ENCODE peak calls at places on chromosome 7, in five cellular contexts. U is mucosa of descending colon, R is osteoblast, V is neural progenitor cell, D is epithelial cell of esophagus. X is an unnamed sample.

GRCh38 chr7:123011766-123012369 is 16.4 kb upstream of the TAS2R16 start:
- DNase-seq in U (no peak), R (no peak), V (no peak), D (no peak), X (no peak)

GRCh38 chr7:18165176-18165575 is 137.5 kb upstream of the PRPS1L1 start:
- DNase-seq in U (no peak), R (peak), V (no peak), D (no peak), X (no peak)

GRCh38 chr7:96959135-96959534 is 46.2 kb upstream of the DLX6 start:
- DNase-seq in U (no peak), R (no peak), V (no peak), D (no peak), X (no peak)

GRCh38 chr7:2116086-2116810 is 116.5 kb downstream of the MAD1L1 start:
- DNase-seq in U (no peak), R (peak), V (no peak), D (peak), X (no peak)

GRCh38 chr7:64541438-64542359 is 21.2 kb downstream of the ZNF680 start:
- DNase-seq in U (no peak), R (no peak), V (no peak), D (peak), X (no peak)

GRCh38 chr7:138738114-138738513 is 37.0 kb upstream of the SVOPL start:
- DNase-seq in U (no peak), R (no peak), V (no peak), D (no peak), X (no peak)

GRCh38 chr7:69256634-69257081 is 341.6 kb upstream of the AUTS2 start:
- DNase-seq in U (peak), R (no peak), V (no peak), D (no peak), X (no peak)

GRCh38 chr7:31633894-31634494 is 53.0 kb upstream of the PPP1R17 start:
- DNase-seq in U (peak), R (no peak), V (peak), D (peak), X (peak)

GRCh38 chr7:129649128-129649690 is 37.7 kb downstream of the NRF1 start:
- DNase-seq in U (no peak), R (no peak), V (peak), D (no peak), X (no peak)

GRCh38 chr7:91407942-91408341 is 143.7 kb downstream of the FZD1 start:
- DNase-seq in U (no peak), R (no peak), V (no peak), D (no peak), X (no peak)

GRCh38 chr7:158423190-158423555 is 164.4 kb downstream of the PTPRN2 start:
- DNase-seq in U (no peak), R (no peak), V (no peak), D (no peak), X (no peak)

GRCh38 chr7:144908324-144908723 is 72.5 kb upstream of the TPK1 start:
- DNase-seq in U (no peak), R (no peak), V (no peak), D (no peak), X (no peak)

GRCh38 chr7:87187120-87187519 is 32.4 kb downstream of the TMEM243 start:
- DNase-seq in U (no peak), R (no peak), V (no peak), D (no peak), X (no peak)

GRCh38 chr7:105198223-105198622 is 184.2 kb downstream of the KMT2E start:
- DNase-seq in U (no peak), R (peak), V (peak), D (peak), X (peak)

GRCh38 chr7:2474813-2475677 is 1.2 kb downstream of the GRIFIN start:
- DNase-seq in U (no peak), R (peak), V (no peak), D (no peak), X (no peak)

GRCh38 chr7:73988197-73988596 is 39.8 kb upstream of the ELN start:
- DNase-seq in U (no peak), R (no peak), V (no peak), D (no peak), X (no peak)

GRCh38 chr7:26688936-26689506 is 175.4 kb downstream of the SKAP2 start:
- DNase-seq in U (no peak), R (no peak), V (no peak), D (no peak), X (no peak)

GRCh38 chr7:26627221-26627620 is 237.2 kb downstream of the SKAP2 start:
- DNase-seq in U (no peak), R (no peak), V (no peak), D (no peak), X (no peak)

GRCh38 chr7:157757211-157757610 is 420.4 kb downstream of the DNAJB6 start:
- DNase-seq in U (no peak), R (peak), V (no peak), D (no peak), X (no peak)

GRCh38 chr7:1781369-1781768 is 111.3 kb downstream of the ELFN1 start:
- DNase-seq in U (no peak), R (peak), V (no peak), D (no peak), X (no peak)

GRCh38 chr7:71465741-71466189 is 333.8 kb downstream of the GALNT17 start:
- DNase-seq in U (no peak), R (no peak), V (no peak), D (no peak), X (no peak)

GRCh38 chr7:70704921-70705346 is 427.0 kb upstream of the GALNT17 start:
- DNase-seq in U (no peak), R (no peak), V (no peak), D (no peak), X (no peak)

GRCh38 chr7:24052572-24053223 is 231.3 kb upstream of the NPY start:
- DNase-seq in U (no peak), R (no peak), V (no peak), D (peak), X (no peak)

GRCh38 chr7:27104244-27105149 is 2.0 kb upstream of the HOXA2 start:
- DNase-seq in U (no peak), R (peak), V (no peak), D (no peak), X (no peak)

GRCh38 chr7:45088146-45088701 is 545 bp downstream of the NACAD start:
- DNase-seq in U (no peak), R (peak), V (peak), D (no peak), X (no peak)
- H3K4me3 ChIP-seq in U (no peak), R (no peak), V (peak), D (no peak), X (peak)

DNA sequence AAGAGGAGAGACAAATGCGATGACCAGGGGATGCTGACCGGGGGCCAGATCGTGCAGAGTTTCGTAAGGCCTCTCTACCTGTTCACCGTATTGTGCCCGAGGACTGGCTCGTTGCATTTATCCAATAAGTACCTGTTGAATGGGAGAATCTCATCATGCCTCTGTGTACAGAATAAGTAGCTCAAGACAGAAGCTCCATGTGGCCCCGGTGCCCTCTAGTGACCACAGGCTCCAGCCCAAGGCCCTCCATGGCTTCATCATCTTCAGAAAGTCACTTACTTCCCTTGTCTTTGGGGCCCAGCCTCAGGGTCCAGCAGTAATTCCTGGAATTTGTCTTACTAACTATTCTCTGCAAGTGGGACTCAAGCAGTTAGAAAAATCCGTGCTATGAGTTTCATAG is 151.0 kb downstream of the CHN2 start:
- DNase-seq in U (peak), R (no peak), V (peak), D (peak), X (no peak)
- TF ChIP-seq CTCF in U (peak), R (peak), V (peak), D (peak), X (peak)

DNA sequence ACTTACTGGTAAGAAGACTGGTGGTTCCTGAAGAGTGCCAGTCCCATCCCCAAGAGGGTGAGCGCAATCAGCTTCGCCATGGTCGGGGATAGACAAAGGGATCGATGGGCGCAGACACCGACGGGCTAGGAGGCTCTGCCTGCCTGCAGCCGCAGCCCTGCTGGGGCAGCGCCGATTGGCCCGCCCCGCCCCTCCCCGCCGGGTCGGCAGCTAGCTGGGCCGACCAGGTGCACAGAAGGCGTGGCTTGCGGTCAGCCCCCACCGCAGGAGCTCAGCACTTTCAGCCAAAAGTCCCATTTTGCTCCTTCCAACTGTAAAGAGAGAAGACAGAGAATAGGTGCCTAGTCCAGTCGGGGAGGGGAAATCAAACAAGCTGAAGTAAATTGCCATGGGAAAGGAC is at the start of gene PON1:
- DNase-seq in U (peak), R (no peak), V (peak), D (no peak), X (no peak)
- H3K4me3 ChIP-seq in U (no peak), R (no peak), V (peak), D (no peak), X (no peak)

GRCh38 chr7:124251616-124252015 is 218.7 kb upstream of the TMEM229A start:
- DNase-seq in U (no peak), R (no peak), V (no peak), D (no peak), X (no peak)
- TF ChIP-seq CTCF in U (no peak), R (no peak), V (no peak), D (no peak), X (no peak)

DNA sequence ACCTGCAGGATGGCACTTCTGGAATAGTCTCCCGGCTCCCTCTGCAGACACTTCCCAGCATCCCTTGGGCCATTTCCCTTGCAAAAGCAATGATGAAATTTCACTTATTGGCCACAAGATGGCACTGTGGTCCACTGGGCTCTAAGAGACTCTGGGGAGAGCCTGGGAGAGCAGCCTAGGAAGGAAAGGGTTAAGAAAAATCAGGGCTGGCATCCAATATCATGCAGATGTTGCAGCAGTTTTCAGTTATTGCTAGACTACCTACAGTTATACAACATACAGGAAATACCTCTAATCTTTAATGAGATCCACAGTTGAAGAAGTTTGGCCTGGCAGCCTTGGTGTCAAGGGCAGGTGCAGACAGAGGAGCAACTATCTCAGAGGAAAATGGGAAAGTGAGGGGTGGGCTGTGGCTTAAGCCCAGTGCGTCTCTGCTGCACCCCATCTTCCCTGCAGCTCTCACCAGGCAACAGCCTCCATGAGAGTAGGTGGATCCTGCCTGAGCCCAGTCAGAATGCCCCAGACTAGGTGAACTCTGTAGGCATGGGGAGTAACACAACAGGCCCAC is 100.2 kb upstream of the PRSS58 start:
- DNase-seq in U (peak), R (peak), V (peak), D (peak), X (peak)
- H3K4me3 ChIP-seq in U (no peak), R (no peak), V (no peak), D (no peak), X (no peak)

X was measured in HFF-Myc.